ENCODE peak calls at places on chromosomes 13 and 19, in five cellular contexts. L is pancreas, J is astrocyte of the cerebellum, A is breast epithelium, E is NB4. D is an unnamed sample.

GRCh38 chr13:27472441-27472840 is 22.1 kb upstream of the MTIF3 start:
- DNase-seq in A (no peak), L (no peak), J (no peak), E (no peak), D (no peak)

GRCh38 chr13:93547886-93548285 is 321.3 kb downstream of the GPC6 start:
- DNase-seq in L (no peak), A (no peak), E (no peak), J (no peak), D (no peak)

GRCh38 chr19:15779756-15780476 is 7.5 kb upstream of the OR10H5 start:
- DNase-seq in E (no peak), J (no peak), L (peak; percentile 85), A (peak; percentile 60), D (no peak)

GRCh38 chr19:39411832-39412099 is 703 bp upstream of the PLEKHG2 start:
- DNase-seq in L (peak; percentile 92), E (peak; percentile 87), A (peak; percentile 92), J (peak; percentile 85), D (peak; percentile 91)

GRCh38 chr19:31347828-31348314 is 1.4 kb downstream of the TSHZ3 start:
- DNase-seq in J (no peak), L (no peak), A (no peak), E (no peak), D (no peak)

GRCh38 chr13:29065142-29065541 is 245.0 kb downstream of the MTUS2 start:
- DNase-seq in E (no peak), J (no peak), L (no peak), A (no peak), D (no peak)

GRCh38 chr19:15548648-15549047 is 40.3 kb downstream of the CYP4F22 start:
- DNase-seq in E (no peak), J (no peak), L (no peak), A (no peak), D (no peak)

GRCh38 chr13:73045036-73045435 is 13.8 kb upstream of the KLF5 start:
- DNase-seq in E (no peak), J (no peak), L (no peak), A (no peak), D (no peak)

GRCh38 chr13:29761815-29762214 is 88.6 kb downstream of the UBL3 start:
- DNase-seq in E (no peak), L (no peak), A (no peak), J (no peak), D (no peak)

GRCh38 chr19:39352549-39353285 is 10.5 kb downstream of the SAMD4B start:
- DNase-seq in L (no peak), J (no peak), A (no peak), E (no peak), D (no peak)

GRCh38 chr13:111398715-111399299 is 78.4 kb downstream of the TEX29 start:
- DNase-seq in L (no peak), E (peak; percentile 12), J (no peak), A (no peak), D (no peak)

GRCh38 chr19:10290876-10291553 is 1.3 kb downstream of the ICAM5 start:
- DNase-seq in E (peak; percentile 72), J (no peak), L (no peak), A (no peak), D (no peak)

GRCh38 chr13:47066261-47066660 is 169.4 kb upstream of the HTR2A start:
- DNase-seq in A (no peak), L (no peak), J (peak; percentile 8), E (no peak), D (no peak)

GRCh38 chr19:3984584-3984907 is 717 bp downstream of the EEF2 start:
- DNase-seq in J (no peak), E (no peak), A (no peak), L (no peak), D (no peak)

GRCh38 chr19:52646571-52647222 is 8.5 kb upstream of the ZNF83 start:
- DNase-seq in E (peak; percentile 70), A (no peak), L (no peak), J (no peak), D (no peak)

GRCh38 chr19:3409346-3410064 is 43.1 kb downstream of the NFIC start:
- DNase-seq in A (peak; percentile 84), J (no peak), L (peak; percentile 82), E (no peak), D (no peak)

GRCh38 chr13:29497137-29497654 is 98.3 kb downstream of the SLC7A1 start:
- DNase-seq in J (no peak), L (peak; percentile 70), E (no peak), A (no peak), D (no peak)

GRCh38 chr13:105763851-105764250 is 771.6 kb downstream of the EFNB2 start:
- DNase-seq in E (no peak), J (no peak), L (no peak), A (no peak), D (no peak)

GRCh38 chr13:97302611-97303010 is 80.5 kb downstream of the MBNL2 start:
- DNase-seq in L (no peak), J (no peak), A (no peak), E (no peak), D (no peak)

GRCh38 chr13:98927954-98928927 is 49.6 kb downstream of the DOCK9 start:
- DNase-seq in E (no peak), L (no peak), A (no peak), J (no peak), D (peak; percentile 59)

GRCh38 chr13:66266348-66266747 is 963.8 kb downstream of the PCDH9 start:
- DNase-seq in A (no peak), J (no peak), L (no peak), E (no peak), D (no peak)

GRCh38 chr13:60080871-60081270 is 82.9 kb downstream of the DIAPH3 start:
- DNase-seq in A (no peak), E (no peak), J (no peak), L (no peak), D (no peak)

GRCh38 chr13:106610511-106610910 is 42.6 kb upstream of the ARGLU1 start:
- DNase-seq in E (no peak), L (no peak), A (no peak), J (no peak), D (no peak)

GRCh38 chr13:110330491-110331001 is 23.5 kb downstream of the COL4A2 start:
- DNase-seq in E (no peak), J (no peak), L (no peak), A (no peak), D (no peak)

GRCh38 chr19:37817180-37817911 is 38.0 kb upstream of the ZNF573 start:
- DNase-seq in J (no peak), E (no peak), L (peak; percentile 89), A (peak; percentile 82), D (no peak)
- H3K4me3 ChIP-seq in J (peak overlapping the region; percentile 45), E (no peak overlapping the region), L (peak overlapping the region; percentile 11), A (peak overlapping the region; percentile 56), D (peak overlapping the region; percentile 25)

GRCh38 chr19:51096473-51097165 is 11.6 kb downstream of the CTU1 start:
- DNase-seq in L (no peak), A (no peak), E (peak; percentile 31), J (no peak), D (no peak)
- TF ChIP-seq CTCF in L (no peak), A (peak; percentile 29), E (peak; percentile 4), J (no peak), D (no peak)

GRCh38 chr13:32254416-32254815 is 60.7 kb downstream of the ZAR1L start:
- DNase-seq in A (no peak), L (no peak), E (no peak), J (no peak), D (no peak)
- H3K4me3 ChIP-seq in A (peak overlapping the region; percentile 23), L (no peak overlapping the region), E (no peak overlapping the region), J (no peak overlapping the region), D (no peak overlapping the region)

GRCh38 chr13:44048326-44048725 is 168.6 kb downstream of the LACC1 start:
- DNase-seq in A (no peak), L (no peak), J (no peak), E (peak; percentile 27), D (no peak)
- TF ChIP-seq CTCF in A (no peak), L (no peak), J (no peak), E (no peak), D (no peak)

GRCh38 chr19:5292843-5293606 is 47.6 kb downstream of the PTPRS start:
- DNase-seq in J (no peak), L (no peak), A (peak; percentile 72), E (peak; percentile 61), D (peak; percentile 63)
- H3K4me3 ChIP-seq in J (peak overlapping the region; percentile 67), L (peak overlapping the region; percentile 69), A (peak overlapping the region; percentile 74), E (peak overlapping the region; percentile 32), D (peak overlapping the region; percentile 64)

GRCh38 chr19:48248081-48248833 is 7.5 kb downstream of the CARD8 start:
- DNase-seq in A (no peak), E (peak; percentile 65), L (no peak), J (no peak), D (no peak)
- TF ChIP-seq CTCF in A (no peak), E (no peak), L (no peak), J (no peak), D (no peak)

DNA sequence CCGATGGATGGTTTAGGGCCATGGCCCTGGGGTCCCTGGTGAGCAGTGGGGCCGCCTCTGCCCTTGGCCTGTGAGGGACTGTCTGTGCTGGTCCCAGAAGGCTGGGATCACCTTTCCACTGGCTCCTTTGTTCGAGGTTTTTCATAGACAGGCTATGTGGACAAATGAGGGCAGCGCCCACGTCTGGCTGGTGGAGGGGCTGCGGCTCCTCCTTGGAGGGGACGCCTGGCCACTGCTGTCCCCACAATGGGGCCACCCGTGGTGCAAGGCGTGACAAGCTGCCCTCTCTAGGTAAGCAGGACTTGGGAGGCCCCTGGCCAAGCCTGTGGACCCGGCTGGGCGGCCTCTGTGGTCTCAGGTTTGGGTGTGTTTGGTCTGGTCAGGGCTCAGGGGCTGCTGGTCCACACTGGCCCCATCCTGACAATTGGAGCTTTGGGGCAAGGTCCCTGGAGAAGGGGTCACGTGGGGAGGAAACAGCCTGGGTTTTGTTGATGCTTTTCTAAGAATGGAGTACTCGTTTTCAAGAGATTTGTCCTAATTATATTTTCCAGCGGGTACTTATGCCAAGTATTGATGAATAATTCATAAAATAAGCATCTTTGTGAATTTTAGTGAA is 33.3 kb downstream of the MCF2L start:
- DNase-seq in L (no peak), E (no peak), J (no peak), A (no peak), D (no peak)
- H3K4me3 ChIP-seq in L (peak overlapping the region; percentile 21), E (no peak overlapping the region), J (no peak overlapping the region), A (no peak overlapping the region), D (no peak overlapping the region)

DNA sequence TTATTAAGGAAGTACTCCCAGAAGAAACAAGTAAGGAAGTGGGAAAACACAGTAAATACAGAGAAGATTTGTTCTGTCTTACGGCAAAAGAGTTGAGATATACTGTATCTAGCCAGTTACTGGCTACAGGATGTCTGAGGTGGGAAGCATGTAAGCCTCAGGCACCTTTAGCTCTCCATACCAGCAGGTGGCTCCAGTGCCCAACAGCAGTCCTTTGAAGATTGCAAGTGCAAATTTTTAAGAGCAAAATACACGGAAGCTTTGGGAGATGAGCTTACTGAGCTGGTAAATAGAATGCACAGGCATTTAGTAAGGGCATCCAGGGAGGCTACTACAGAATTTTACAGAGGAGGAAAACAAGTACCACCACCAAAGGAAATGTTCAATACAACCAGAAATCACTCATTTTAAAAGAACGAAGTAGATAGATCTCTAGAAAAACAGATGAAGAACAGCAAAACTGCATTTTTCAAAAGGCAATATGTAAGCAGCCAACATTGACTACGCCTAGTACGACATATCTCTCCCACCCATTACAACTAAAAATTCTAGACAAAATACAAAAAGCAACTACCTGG is 57.9 kb upstream of the VSTM2B start:
- DNase-seq in A (no peak), J (no peak), E (peak; percentile 31), L (no peak), D (peak; percentile 4)
- TF ChIP-seq CTCF in A (no peak), J (no peak), E (peak; percentile 36), L (no peak), D (peak; percentile 28)

D was measured in HFF-Myc.